ENCODE peak calls at places on chromosomes 5 and 9, in eight cellular contexts. C is cardiac fibroblast; N is A549; I is CD8-positive, alpha-beta T cell; O is breast epithelium; D is neural progenitor cell; S is GM12865; Q is pancreas. V is an unnamed sample.

GRCh38 chr5:94043311-94043710 is 301.9 kb upstream of the POU5F2 start:
- DNase-seq in S (no peak), Q (no peak), N (no peak), I (no peak), C (no peak), D (no peak), O (no peak), V (no peak)

GRCh38 chr5:140232731-140233130 is 57.7 kb downstream of the CYSTM1 start:
- DNase-seq in N (no peak), D (no peak), O (no peak), S (no peak), I (no peak), Q (no peak), C (no peak), V (no peak)

GRCh38 chr9:132575005-132575609 is 7.3 kb upstream of the BARHL1 start:
- DNase-seq in N (peak; percentile 75), S (peak; percentile 62), O (peak; percentile 69), I (peak; percentile 65), C (peak; percentile 80), Q (peak; percentile 86), D (peak; percentile 93), V (peak; percentile 59)

GRCh38 chr5:34022131-34022705 is 14.4 kb upstream of the AMACR start:
- DNase-seq in S (peak; percentile 69), I (no peak), O (no peak), Q (no peak), N (no peak), C (peak; percentile 39), D (no peak), V (peak; percentile 71)

GRCh38 chr5:149229298-149229937 is 42.2 kb upstream of the AFAP1L1 start:
- DNase-seq in O (no peak), C (no peak), I (no peak), D (no peak), Q (no peak), N (no peak), S (no peak), V (no peak)

GRCh38 chr9:88947581-88948573 is 43.4 kb upstream of the S1PR3 start:
- DNase-seq in I (no peak), Q (no peak), D (no peak), N (no peak), C (peak; percentile 18), O (no peak), S (no peak), V (peak; percentile 61)

GRCh38 chr5:136079195-136079985 is 50.6 kb downstream of the TGFBI start:
- DNase-seq in I (no peak), N (no peak), O (no peak), C (no peak), D (peak; percentile 39), Q (no peak), S (peak; percentile 22), V (peak; percentile 53)

GRCh38 chr9:134826336-134827246 is 54.0 kb upstream of the FCN2 start:
- DNase-seq in D (no peak), S (no peak), Q (no peak), O (no peak), I (no peak), C (no peak), N (no peak), V (no peak)

GRCh38 chr5:31427013-31427783 is 104.7 kb downstream of the DROSHA start:
- DNase-seq in N (no peak), Q (no peak), I (no peak), C (peak; percentile 20), S (no peak), O (no peak), D (peak; percentile 8), V (no peak)

GRCh38 chr5:3843691-3844090 is 248.1 kb downstream of the IRX1 start:
- DNase-seq in O (no peak), C (no peak), I (no peak), S (no peak), N (no peak), Q (no peak), D (no peak), V (no peak)

GRCh38 chr5:150340614-150341265 is 16.8 kb upstream of the TCOF1 start:
- DNase-seq in S (no peak), D (no peak), N (no peak), I (no peak), O (no peak), Q (no peak), C (no peak), V (no peak)

GRCh38 chr5:32842798-32843531 is 131.8 kb downstream of the NPR3 start:
- DNase-seq in Q (no peak), C (no peak), S (no peak), I (no peak), N (no peak), O (no peak), D (no peak), V (no peak)

GRCh38 chr5:35230043-35230611 is at the start of gene PRLR:
- DNase-seq in D (peak; percentile 47), C (peak; percentile 32), N (peak; percentile 12), I (no peak), O (peak; percentile 69), Q (peak; percentile 74), S (peak; percentile 17), V (peak; percentile 13)

GRCh38 chr5:138371454-138371853 is 19.0 kb downstream of the KDM3B start:
- DNase-seq in Q (no peak), N (no peak), O (no peak), D (no peak), S (no peak), C (no peak), I (no peak), V (no peak)

GRCh38 chr5:139807647-139808030 is 12.0 kb downstream of the PSD2 start:
- DNase-seq in D (no peak), S (no peak), C (no peak), Q (peak; percentile 14), I (no peak), O (no peak), N (no peak), V (no peak)

GRCh38 chr9:371349-371748 is 156.7 kb downstream of the DOCK8 start:
- DNase-seq in D (no peak), S (no peak), O (no peak), N (no peak), C (peak; percentile 45), Q (no peak), I (no peak), V (no peak)

GRCh38 chr9:16213781-16214515 is 656.5 kb downstream of the BNC2 start:
- DNase-seq in O (no peak), N (peak; percentile 81), I (no peak), S (no peak), D (no peak), C (peak; percentile 97), Q (no peak), V (peak; percentile 99)

GRCh38 chr5:140413230-140413629 is 11.6 kb downstream of the ANKHD1 start:
- DNase-seq in Q (no peak), S (no peak), N (no peak), D (no peak), C (no peak), I (no peak), O (no peak), V (no peak)

GRCh38 chr5:52985306-52985705 is 3.8 kb upstream of the ITGA2 start:
- DNase-seq in O (no peak), N (no peak), D (no peak), Q (no peak), C (no peak), S (peak; percentile 21), I (no peak), V (no peak)

GRCh38 chr5:173429489-173430150 is 101.4 kb upstream of the STC2 start:
- DNase-seq in Q (no peak), S (no peak), I (no peak), O (no peak), N (no peak), D (no peak), C (no peak), V (peak; percentile 26)

GRCh38 chr9:94923333-94924089 is 197.0 kb downstream of the AOPEP start:
- DNase-seq in D (peak; percentile 71), N (no peak), S (no peak), I (no peak), O (no peak), C (no peak), Q (no peak), V (no peak)

GRCh38 chr9:94922098-94922607 is 195.7 kb downstream of the AOPEP start:
- DNase-seq in N (peak; percentile 93), S (no peak), I (no peak), Q (no peak), C (peak; percentile 96), D (no peak), O (no peak), V (peak; percentile 97)

GRCh38 chr9:94921072-94921471 is 194.6 kb downstream of the AOPEP start:
- DNase-seq in S (no peak), Q (no peak), D (no peak), I (no peak), C (peak; percentile 63), N (peak; percentile 74), O (no peak), V (peak; percentile 77)

GRCh38 chr9:94921656-94922055 is 195.2 kb downstream of the AOPEP start:
- DNase-seq in I (no peak), C (no peak), D (no peak), O (no peak), Q (no peak), S (no peak), N (no peak), V (no peak)

DNA sequence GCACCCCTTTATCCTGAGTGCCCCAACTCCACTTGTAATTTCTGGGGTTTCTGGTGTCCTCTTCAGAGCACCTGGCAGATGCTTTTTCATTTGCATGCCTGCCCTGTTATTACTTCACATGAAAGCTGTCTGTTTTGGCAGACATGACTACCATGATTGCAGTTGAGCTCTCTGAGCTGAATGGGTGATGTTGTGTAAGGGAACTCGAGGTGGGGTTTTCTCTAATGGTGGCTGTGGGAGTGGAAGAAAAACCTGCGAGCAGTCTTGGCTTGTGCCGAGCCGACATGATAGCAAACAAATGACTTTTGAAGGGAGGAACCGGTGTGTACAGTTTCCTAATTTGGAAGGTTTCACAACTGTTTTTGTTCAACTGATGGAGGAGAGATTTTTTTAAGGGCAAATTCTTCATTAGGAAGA is 196.2 kb downstream of the AOPEP start:
- DNase-seq in O (no peak), S (no peak), D (no peak), I (no peak), C (peak; percentile 66), N (peak; percentile 47), Q (no peak), V (no peak)
- H3K4me3 ChIP-seq in O (no peak overlapping the region), S (no peak overlapping the region), D (no peak overlapping the region), I (no peak overlapping the region), C (no peak overlapping the region), N (peak overlapping the region; percentile 3), Q (no peak overlapping the region), V (no peak overlapping the region)

GRCh38 chr9:33223696-33224095 is 16.3 kb upstream of the SPINK4 start:
- DNase-seq in I (no peak), C (peak; percentile 64), Q (no peak), S (peak; percentile 47), O (no peak), D (no peak), N (no peak), V (no peak)
- TF ChIP-seq CTCF in I (no peak), C (peak; percentile 21), Q (no peak), S (peak; percentile 28), O (no peak), D (peak; percentile 9), N (peak; percentile 41), V (peak; percentile 16)

GRCh38 chr5:142655339-142656267 is 30.3 kb downstream of the FGF1 start:
- DNase-seq in S (peak; percentile 62), I (peak; percentile 60), D (peak; percentile 87), C (peak; percentile 89), N (peak; percentile 71), O (peak; percentile 76), Q (peak; percentile 94), V (peak; percentile 81)
- H3K4me3 ChIP-seq in S (no peak overlapping the region), I (no peak overlapping the region), D (no peak overlapping the region), C (no peak overlapping the region), N (no peak overlapping the region), O (no peak overlapping the region), Q (no peak overlapping the region), V (no peak overlapping the region)

GRCh38 chr9:129676970-129677369 is 11.5 kb downstream of the PRRX2 start:
- DNase-seq in I (no peak), Q (no peak), S (no peak), O (no peak), D (no peak), C (no peak), N (no peak), V (no peak)
- TF ChIP-seq CTCF in I (no peak), Q (no peak), S (no peak), O (no peak), D (no peak), C (no peak), N (no peak), V (no peak)

V was measured in astrocyte of the spinal cord.